ENCODE peak calls at places on chromosomes 7 and 10, in nine cellular contexts. G is brain microvascular endothelial cell, Q is retinal pigment epithelial cell, R is endothelial cell of umbilical vein, K is IMR-90, N is cardiac muscle cell, E is BE2C, Z is choroid plexus epithelial cell, H is esophagus muscularis mucosa. O is an unnamed sample.

GRCh38 chr7:106012935-106013439 is 49.9 kb downstream of the CDHR3 start:
- DNase-seq in G (no peak), Q (no peak), R (no peak), K (peak; percentile 93), N (peak; percentile 55), E (no peak), Z (peak; percentile 59), H (no peak), O (peak; percentile 65)

GRCh38 chr10:14009315-14010082 is 321.2 kb downstream of the FRMD4A start:
- DNase-seq in G (peak; percentile 69), Q (no peak), R (peak; percentile 47), K (peak; percentile 90), N (no peak), E (no peak), Z (peak; percentile 63), H (no peak), O (peak; percentile 89)

GRCh38 chr10:113216068-113216467 is 266.0 kb downstream of the TCF7L2 start:
- DNase-seq in G (no peak), Q (no peak), R (no peak), K (no peak), N (no peak), E (no peak), Z (no peak), H (no peak), O (peak; percentile 16)

GRCh38 chr10:103510791-103511757 is 17.6 kb downstream of the NEURL1 start:
- DNase-seq in G (no peak), Q (no peak), R (no peak), K (no peak), N (no peak), E (no peak), Z (no peak), H (no peak), O (no peak)

GRCh38 chr7:25795824-25796235 is 356.2 kb upstream of the NFE2L3 start:
- DNase-seq in G (peak; percentile 30), Q (no peak), R (no peak), K (peak; percentile 52), N (no peak), E (no peak), Z (peak; percentile 77), H (no peak), O (peak; percentile 46)

GRCh38 chr7:80105706-80106408 is 28.8 kb upstream of the GNAI1 start:
- DNase-seq in G (no peak), Q (no peak), R (peak; percentile 8), K (no peak), N (no peak), E (no peak), Z (no peak), H (no peak), O (no peak)

GRCh38 chr7:157318015-157318706 is 18.6 kb upstream of the DNAJB6 start:
- DNase-seq in G (peak; percentile 62), Q (no peak), R (no peak), K (peak; percentile 71), N (no peak), E (no peak), Z (no peak), H (no peak), O (peak; percentile 6)

GRCh38 chr7:142088022-142088714 is 23.4 kb upstream of the MGAM2 start:
- DNase-seq in G (no peak), Q (no peak), R (no peak), K (no peak), N (no peak), E (no peak), Z (no peak), H (no peak), O (peak; percentile 20)

GRCh38 chr10:17673517-17674051 is 29.6 kb downstream of the STAM start:
- DNase-seq in G (peak; percentile 93), Q (peak; percentile 74), R (no peak), K (peak; percentile 95), N (peak; percentile 17), E (no peak), Z (peak; percentile 98), H (no peak), O (peak; percentile 92)

GRCh38 chr10:35563266-35563891 is 41.8 kb upstream of the GJD4 start:
- DNase-seq in G (peak; percentile 35), Q (peak; percentile 30), R (peak; percentile 78), K (peak; percentile 76), N (peak; percentile 79), E (peak; percentile 48), Z (peak; percentile 89), H (peak; percentile 92), O (peak; percentile 85)

GRCh38 chr7:74266191-74266963 is 12.2 kb upstream of the RFC2 start:
- DNase-seq in G (no peak), Q (no peak), R (no peak), K (no peak), N (no peak), E (no peak), Z (no peak), H (no peak), O (no peak)

GRCh38 chr7:130490888-130491771 is 755 bp upstream of the MEST start:
- DNase-seq in G (peak; percentile 29), Q (no peak), R (peak; percentile 62), K (peak; percentile 26), N (peak; percentile 49), E (no peak), Z (peak; percentile 62), H (peak; percentile 57), O (peak; percentile 16)
- H3K4me3 ChIP-seq in G (peak overlapping the region; percentile 68), Q (peak overlapping the region; percentile 87), R (no peak overlapping the region), K (peak overlapping the region; percentile 71), N (peak overlapping the region; percentile 53), E (peak overlapping the region; percentile 43), Z (peak overlapping the region; percentile 70), H (peak overlapping the region; percentile 47), O (peak overlapping the region; percentile 69)

DNA sequence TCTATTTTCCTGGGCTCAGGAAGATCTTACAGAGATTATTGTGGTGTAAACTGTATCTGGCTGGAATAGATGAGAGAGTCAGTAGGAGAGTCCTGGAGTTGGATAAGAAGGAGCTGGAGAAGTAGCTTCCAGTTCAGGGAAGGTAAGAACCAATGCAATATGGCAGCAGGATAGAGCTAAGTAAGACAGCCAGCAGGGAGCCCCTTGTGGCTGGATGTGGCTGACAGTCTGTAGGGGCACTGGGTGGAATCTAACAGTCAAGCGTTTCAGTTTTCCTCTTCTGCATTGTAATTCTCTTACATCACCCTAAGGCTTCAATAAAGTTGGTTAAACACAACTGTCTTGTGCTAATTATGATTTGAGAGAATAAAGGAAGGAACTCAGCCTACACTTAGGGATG is 105.8 kb upstream of the EEPD1 start:
- DNase-seq in G (no peak), Q (no peak), R (no peak), K (no peak), N (no peak), E (peak; percentile 31), Z (peak; percentile 76), H (no peak), O (peak; percentile 14)
- TF ChIP-seq CTCF in G (peak; percentile 52), Q (peak; percentile 30), R (no peak), K (no peak), N (peak; percentile 22), E (peak; percentile 63), Z (peak; percentile 58), H (no peak), O (peak; percentile 21)

GRCh38 chr10:42939685-42940366 is 137.0 kb upstream of the RET start:
- DNase-seq in G (no peak), Q (no peak), R (no peak), K (no peak), N (no peak), E (no peak), Z (no peak), H (peak; percentile 79), O (no peak)

GRCh38 chr10:42942279-42942932 is 134.5 kb upstream of the RET start:
- DNase-seq in G (no peak), Q (no peak), R (no peak), K (no peak), N (no peak), E (no peak), Z (no peak), H (peak; percentile 86), O (no peak)

GRCh38 chr10:42940487-42941157 is 136.2 kb upstream of the RET start:
- DNase-seq in G (no peak), Q (no peak), R (no peak), K (no peak), N (no peak), E (peak; percentile 49), Z (no peak), H (peak; percentile 82), O (no peak)

GRCh38 chr10:42941790-42942189 is 135.1 kb upstream of the RET start:
- DNase-seq in G (no peak), Q (no peak), R (no peak), K (no peak), N (no peak), E (no peak), Z (no peak), H (no peak), O (no peak)

GRCh38 chr10:42941245-42941644 is 135.6 kb upstream of the RET start:
- DNase-seq in G (no peak), Q (no peak), R (no peak), K (no peak), N (no peak), E (peak; percentile 86), Z (no peak), H (no peak), O (no peak)
- H3K4me3 ChIP-seq in G (no peak overlapping the region), Q (no peak overlapping the region), R (no peak overlapping the region), K (no peak overlapping the region), N (no peak overlapping the region), E (no peak overlapping the region), Z (no peak overlapping the region), H (no peak overlapping the region), O (no peak overlapping the region)

GRCh38 chr10:76550806-76551205 is 1086.8 kb downstream of the KCNMA1 start:
- DNase-seq in G (no peak), Q (no peak), R (no peak), K (peak; percentile 39), N (peak; percentile 57), E (no peak), Z (peak; percentile 62), H (no peak), O (peak; percentile 56)

GRCh38 chr10:76544789-76545188 is 1092.8 kb downstream of the KCNMA1 start:
- DNase-seq in G (no peak), Q (no peak), R (no peak), K (no peak), N (no peak), E (no peak), Z (no peak), H (no peak), O (peak; percentile 27)

GRCh38 chr10:76546411-76546810 is 1091.2 kb downstream of the KCNMA1 start:
- DNase-seq in G (no peak), Q (no peak), R (no peak), K (no peak), N (no peak), E (no peak), Z (no peak), H (no peak), O (no peak)

GRCh38 chr10:76543655-76544054 is 1094.0 kb downstream of the KCNMA1 start:
- DNase-seq in G (peak; percentile 49), Q (no peak), R (peak; percentile 93), K (peak; percentile 30), N (no peak), E (no peak), Z (peak; percentile 63), H (no peak), O (peak; percentile 63)

DNA sequence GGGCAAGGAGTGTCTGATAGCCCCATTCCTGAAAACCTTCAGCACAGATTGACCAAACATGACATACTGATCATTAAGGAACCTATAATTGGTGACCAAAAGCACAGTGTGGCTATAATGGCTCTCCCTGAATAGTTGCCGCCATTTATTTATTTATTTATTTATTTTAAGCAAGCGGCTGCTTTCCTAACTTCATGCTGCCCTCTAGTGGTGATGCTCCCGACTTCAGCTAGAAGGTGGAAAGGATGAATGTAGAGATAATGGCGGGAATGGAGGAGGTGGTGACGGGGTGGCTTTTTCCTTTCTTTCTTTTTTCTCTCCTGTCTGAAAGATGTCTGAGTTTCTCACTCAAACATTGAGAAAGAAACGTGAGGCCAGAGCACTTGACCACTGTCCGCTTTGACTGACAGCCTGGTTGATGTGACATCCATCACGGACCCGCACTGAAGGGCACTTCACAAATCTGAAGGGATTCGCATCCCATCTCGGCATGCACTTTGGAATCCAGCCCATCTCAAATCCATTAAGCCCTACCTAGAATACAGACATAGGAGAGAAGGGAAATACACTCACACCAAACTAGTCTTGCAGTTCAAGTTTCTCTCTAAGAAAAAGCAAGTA is 1090.1 kb downstream of the KCNMA1 start:
- DNase-seq in G (peak; percentile 76), Q (no peak), R (peak; percentile 72), K (peak; percentile 77), N (peak; percentile 91), E (peak; percentile 85), Z (peak; percentile 87), H (no peak), O (peak; percentile 89)
- TF ChIP-seq CTCF in G (peak; percentile 87), Q (peak; percentile 80), R (peak; percentile 56), K (peak; percentile 91), N (peak; percentile 82), E (peak; percentile 84), Z (peak; percentile 87), H (peak; percentile 88), O (peak; percentile 74)